ENCODE peak calls at places on chromosomes 2 and 18, in ten cellular contexts. B is small intestine; U is A673; X is fibroblast of lung; E is CD4-positive, alpha-beta T cell; Z is coronary artery; D is A549; Q is H1; F is substantia nigra; R is tibial nerve. Y is an unnamed sample.

GRCh38 chr2:217951521-217952247 is 51.1 kb downstream of the TNS1 start:
- DNase-seq in X (no peak), U (no peak), R (no peak), Q (no peak), B (no peak), Z (no peak), F (no peak), E (no peak), D (no peak), Y (no peak)

GRCh38 chr18:70107037-70107436 is 98.5 kb downstream of the RTTN start:
- DNase-seq in X (peak), Z (no peak), Q (no peak), R (no peak), F (no peak), D (no peak), B (no peak), E (no peak), U (no peak), Y (no peak)

GRCh38 chr2:88220733-88221132 is 50.6 kb downstream of the THNSL2 start:
- DNase-seq in D (no peak), U (no peak), X (no peak), E (no peak), B (no peak), Z (no peak), R (no peak), F (no peak), Q (no peak), Y (no peak)

GRCh38 chr2:39571197-39571731 is 94.5 kb upstream of the TMEM178A start:
- DNase-seq in B (no peak), Q (no peak), X (no peak), D (no peak), E (no peak), Z (no peak), R (no peak), F (no peak), U (no peak), Y (no peak)

GRCh38 chr18:4252840-4253239 is 202.3 kb downstream of the DLGAP1 start:
- DNase-seq in B (no peak), D (no peak), Z (no peak), X (no peak), F (no peak), E (no peak), U (no peak), R (no peak), Q (no peak), Y (no peak)

GRCh38 chr2:240632291-240632670 is 7.0 kb downstream of the GPR35 start:
- DNase-seq in B (no peak), X (no peak), D (no peak), E (no peak), Z (peak), U (no peak), Q (no peak), R (no peak), F (no peak), Y (no peak)

GRCh38 chr2:222943820-222944219 is 83.0 kb downstream of the ACSL3 start:
- DNase-seq in E (no peak), X (peak), Q (no peak), F (no peak), B (no peak), D (no peak), Z (no peak), R (no peak), U (no peak), Y (no peak)

GRCh38 chr2:181357979-181358378 is 99.2 kb upstream of the ITGA4 start:
- DNase-seq in F (no peak), R (no peak), D (no peak), Z (no peak), U (no peak), B (no peak), X (no peak), E (no peak), Q (no peak), Y (no peak)

GRCh38 chr2:147327636-147328035 is 517.2 kb upstream of the ACVR2A start:
- DNase-seq in F (no peak), R (no peak), E (no peak), Z (no peak), X (no peak), B (no peak), D (no peak), Q (no peak), U (no peak), Y (no peak)

GRCh38 chr2:197128126-197128525 is 182.5 kb downstream of the ANKRD44 start:
- DNase-seq in Z (no peak), X (no peak), U (no peak), Q (no peak), R (no peak), B (no peak), E (no peak), D (no peak), F (no peak), Y (no peak)

GRCh38 chr18:8562914-8563313 is 46.3 kb upstream of the RAB12 start:
- DNase-seq in X (no peak), U (no peak), Q (no peak), Z (no peak), R (no peak), E (no peak), F (no peak), B (no peak), D (no peak), Y (no peak)

GRCh38 chr2:149858916-149859634 is 271.5 kb upstream of the MMADHC start:
- DNase-seq in B (no peak), R (peak), U (peak), E (no peak), F (no peak), D (peak), Z (no peak), Q (no peak), X (peak), Y (no peak)

GRCh38 chr2:74045454-74045853 is 60.7 kb downstream of the TET3 start:
- DNase-seq in D (no peak), E (no peak), F (no peak), X (peak), B (no peak), U (no peak), Z (no peak), R (no peak), Q (no peak), Y (no peak)

GRCh38 chr2:96256611-96257113 is 9.1 kb downstream of the TMEM127 start:
- DNase-seq in X (no peak), U (no peak), E (no peak), F (no peak), R (no peak), Q (no peak), B (no peak), Z (no peak), D (no peak), Y (no peak)

GRCh38 chr2:100320547-100321180 is 1.6 kb downstream of the LONRF2 start:
- DNase-seq in Z (no peak), B (peak), F (no peak), E (no peak), U (no peak), Q (no peak), R (no peak), D (peak), X (no peak), Y (no peak)

GRCh38 chr2:146147448-146148012 is 1627.6 kb upstream of the ZEB2 start:
- DNase-seq in D (peak), F (no peak), R (no peak), Z (no peak), U (peak), E (no peak), B (no peak), X (no peak), Q (no peak), Y (no peak)

GRCh38 chr2:35741556-35741955 is 614.0 kb upstream of the CRIM1 start:
- DNase-seq in Z (no peak), B (no peak), F (no peak), R (no peak), Q (no peak), D (no peak), E (no peak), X (no peak), U (no peak), Y (no peak)

GRCh38 chr2:67540962-67541361 is 143.8 kb downstream of the ETAA1 start:
- DNase-seq in B (no peak), U (no peak), D (no peak), Z (no peak), X (no peak), Q (no peak), E (no peak), R (no peak), F (no peak), Y (no peak)

GRCh38 chr2:206482123-206482522 is 38.8 kb downstream of the ADAM23 start:
- DNase-seq in B (no peak), X (peak), R (no peak), U (no peak), Q (no peak), Z (no peak), F (no peak), E (no peak), D (peak), Y (no peak)

GRCh38 chr2:232949016-232949415 is 64.0 kb downstream of the NGEF start:
- DNase-seq in D (no peak), U (no peak), X (no peak), R (no peak), F (no peak), B (no peak), E (no peak), Z (no peak), Q (no peak), Y (no peak)

GRCh38 chr18:12242658-12243260 is 11.4 kb upstream of the CIDEA start:
- DNase-seq in Q (no peak), E (no peak), R (no peak), F (no peak), X (no peak), Z (peak), B (no peak), U (no peak), D (no peak), Y (peak)

GRCh38 chr2:241659150-241659739 is 21.8 kb downstream of the ATG4B start:
- DNase-seq in Z (no peak), E (no peak), B (peak), R (peak), X (peak), D (peak), U (peak), F (no peak), Q (peak), Y (peak)

GRCh38 chr18:58124475-58124874 is 80.4 kb downstream of the NEDD4L start:
- DNase-seq in X (no peak), Z (no peak), Q (no peak), E (no peak), R (no peak), U (no peak), B (no peak), F (no peak), D (no peak), Y (no peak)

GRCh38 chr18:71529708-71530303 is 1014.3 kb downstream of the CBLN2 start:
- DNase-seq in Z (no peak), D (no peak), F (no peak), X (peak), B (no peak), R (no peak), Q (no peak), E (no peak), U (peak), Y (no peak)

GRCh38 chr2:128808462-128809255 is 490.0 kb upstream of the HS6ST1 start:
- DNase-seq in D (no peak), X (peak), F (no peak), Q (no peak), R (no peak), U (no peak), B (no peak), E (no peak), Z (no peak), Y (peak)

GRCh38 chr2:240564571-240565266 is 3.6 kb upstream of the RNPEPL1 start:
- DNase-seq in Z (peak), U (no peak), E (peak), R (no peak), X (no peak), B (no peak), Q (peak), D (peak), F (no peak), Y (peak)

GRCh38 chr2:64063924-64064331 is 44.7 kb upstream of the VPS54 start:
- DNase-seq in F (no peak), Q (no peak), D (no peak), U (peak), Z (no peak), E (no peak), R (no peak), B (peak), X (peak), Y (no peak)

GRCh38 chr2:160905862-160906261 is 254.4 kb upstream of the TANK start:
- DNase-seq in D (no peak), F (no peak), U (no peak), X (no peak), Z (no peak), Q (no peak), B (no peak), R (no peak), E (no peak), Y (no peak)

GRCh38 chr2:37650548-37651101 is 20.8 kb downstream of the CDC42EP3 start:
- DNase-seq in U (no peak), Z (no peak), R (no peak), X (no peak), B (no peak), E (no peak), D (no peak), Q (no peak), F (no peak), Y (no peak)
- H3K27ac ChIP-seq in U (no peak), Z (no peak), R (no peak), X (no peak), B (no peak), E (no peak), D (peak), Q (no peak), F (no peak), Y (peak)

GRCh38 chr2:31762085-31762484 is 181.3 kb upstream of the SRD5A2 start:
- DNase-seq in U (no peak), Q (no peak), X (no peak), E (no peak), D (no peak), Z (no peak), F (no peak), R (no peak), B (no peak), Y (no peak)
- H3K27ac ChIP-seq in U (no peak), Q (no peak), X (no peak), E (no peak), D (no peak), Z (no peak), F (no peak), R (no peak), B (no peak), Y (no peak)

GRCh38 chr2:166448106-166448505 is 45.9 kb downstream of the SCN7A start:
- DNase-seq in Q (no peak), D (no peak), F (no peak), Z (no peak), X (no peak), U (no peak), E (no peak), R (no peak), B (no peak), Y (no peak)
- H3K27ac ChIP-seq in Q (no peak), D (no peak), F (no peak), Z (no peak), X (no peak), U (no peak), E (no peak), R (no peak), B (no peak), Y (no peak)

DNA sequence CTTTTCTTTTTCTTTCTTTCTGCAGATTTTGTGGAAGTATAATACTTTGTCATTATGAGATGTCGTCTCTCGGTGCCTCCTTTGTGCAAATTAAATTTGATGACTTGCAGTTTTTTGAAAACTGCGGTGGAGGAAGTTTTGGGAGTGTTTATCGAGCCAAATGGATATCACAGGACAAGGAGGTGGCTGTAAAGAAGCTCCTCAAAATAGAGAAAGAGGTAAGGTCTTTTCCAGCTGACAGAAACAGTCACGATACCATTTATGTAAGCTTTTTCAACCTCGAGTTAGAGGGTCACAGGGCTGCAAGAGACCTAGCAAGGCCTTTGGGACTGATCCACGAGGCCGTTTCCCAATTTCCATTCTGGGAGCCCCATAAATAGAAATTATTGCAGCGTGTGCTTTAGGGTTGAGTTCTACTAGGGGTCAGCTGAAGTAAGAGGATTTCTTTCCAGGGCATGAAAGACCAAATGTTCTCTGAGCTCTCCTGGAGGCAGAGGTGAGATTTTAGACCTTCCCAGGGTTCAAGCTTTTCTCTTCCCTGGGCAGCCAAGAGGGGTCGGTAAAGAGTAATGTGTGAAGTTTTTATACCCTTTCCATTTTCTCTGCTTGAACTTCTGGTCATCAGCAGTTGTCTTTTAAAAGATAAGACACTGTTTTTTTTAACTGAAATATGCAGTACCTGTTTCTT is 15.5 kb downstream of the MAP3K20 start:
- DNase-seq in Z (no peak), X (no peak), D (no peak), B (no peak), U (no peak), Q (no peak), R (peak), E (no peak), F (no peak), Y (no peak)
- H3K27ac ChIP-seq in Z (peak), X (peak), D (peak), B (no peak), U (peak), Q (no peak), R (peak), E (no peak), F (no peak), Y (peak)

DNA sequence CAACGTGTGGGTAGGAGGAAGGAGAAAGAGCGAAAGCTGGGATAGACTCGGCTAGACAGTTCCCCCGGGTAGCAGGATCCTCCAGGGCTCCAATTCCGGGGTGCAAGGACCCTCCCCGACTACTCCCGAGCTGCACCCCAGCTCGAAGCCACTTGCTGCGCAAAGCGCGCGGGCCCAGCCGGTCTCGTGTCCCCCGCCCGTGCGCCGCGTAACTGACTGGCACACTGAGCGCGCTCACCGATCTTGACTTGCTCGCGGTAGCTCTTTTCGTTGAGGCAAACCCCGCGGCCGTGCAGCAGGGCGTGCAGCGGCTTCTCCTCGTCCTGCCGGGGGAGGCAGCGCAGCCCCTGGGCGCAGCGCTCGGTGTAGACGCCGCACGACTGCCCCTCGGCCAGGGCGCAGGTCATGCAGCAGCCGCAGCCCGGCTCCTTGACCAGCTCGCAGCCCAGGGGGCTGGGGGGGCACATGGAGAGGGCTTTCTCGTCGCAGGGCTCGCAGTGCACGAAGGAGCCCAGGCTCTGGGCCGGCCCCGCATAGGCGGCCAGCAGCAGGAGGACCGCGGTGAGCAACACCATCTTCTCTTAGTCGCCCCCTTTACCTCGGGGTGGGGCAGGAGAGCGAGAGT is 1.0 kb downstream of the IGFBP5 start:
- DNase-seq in B (no peak), F (no peak), D (peak), R (no peak), E (no peak), Q (peak), Z (peak), X (peak), U (peak), Y (no peak)
- H3K27ac ChIP-seq in B (no peak), F (peak), D (peak), R (peak), E (no peak), Q (no peak), Z (peak), X (peak), U (peak), Y (peak)

Y was measured in right atrium auricular region.